ENCODE peak calls at places on chromosomes 7 and 10, in four cellular contexts. S is K562, N is HepG2, H is H1. K is an unnamed sample.

GRCh38 chr7:133330085-133330484 is 77.2 kb downstream of the EXOC4 start:
- DNase-seq in S (no peak), N (peak; percentile 3), H (no peak), K (no peak)

GRCh38 chr10:24908793-24909423 is 43.5 kb downstream of the PRTFDC1 start:
- DNase-seq in S (no peak), N (peak; percentile 17), H (no peak), K (peak; percentile 51)

GRCh38 chr7:3446786-3447185 is 145.7 kb downstream of the SDK1 start:
- DNase-seq in S (no peak), N (no peak), H (no peak), K (no peak)

GRCh38 chr7:138029941-138030340 is 28.1 kb upstream of the CREB3L2 start:
- DNase-seq in S (no peak), N (no peak), H (no peak), K (no peak)

GRCh38 chr7:3439333-3440030 is 138.4 kb downstream of the SDK1 start:
- DNase-seq in S (no peak), N (no peak), H (no peak), K (no peak)

GRCh38 chr10:84329094-84329611 is 764 bp downstream of the CCSER2 start:
- DNase-seq in S (peak; percentile 30), N (peak; percentile 47), H (no peak), K (no peak)

GRCh38 chr10:124249812-124250432 is 156.5 kb upstream of the CHST15 start:
- DNase-seq in S (peak; percentile 15), N (no peak), H (no peak), K (peak; percentile 22)

GRCh38 chr10:16845248-16845647 is 28.0 kb upstream of the RSU1 start:
- DNase-seq in S (no peak), N (no peak), H (no peak), K (no peak)

GRCh38 chr7:35985126-35985754 is 167.8 kb upstream of the EEPD1 start:
- DNase-seq in S (peak; percentile 70), N (peak; percentile 52), H (peak; percentile 54), K (peak; percentile 47)

GRCh38 chr10:96700477-96701099 is 19.7 kb downstream of the PIK3AP1 start:
- DNase-seq in S (no peak), N (no peak), H (no peak), K (no peak)

GRCh38 chr7:132910657-132911056 is 171.2 kb downstream of the CHCHD3 start:
- DNase-seq in S (no peak), N (no peak), H (no peak), K (no peak)

GRCh38 chr10:106978746-106979145 is 185.8 kb downstream of the SORCS1 start:
- DNase-seq in S (no peak), N (no peak), H (no peak), K (no peak)

GRCh38 chr10:129850790-129851189 is 113.3 kb downstream of the EBF3 start:
- DNase-seq in S (no peak), N (no peak), H (no peak), K (no peak)

GRCh38 chr7:130063036-130063435 is 7.3 kb upstream of the KLHDC10 start:
- DNase-seq in S (peak; percentile 52), N (peak; percentile 50), H (peak; percentile 17), K (no peak)

GRCh38 chr7:148527717-148528168 is 62.8 kb upstream of the C7orf33 start:
- DNase-seq in S (peak; percentile 84), N (peak; percentile 88), H (peak; percentile 65), K (peak; percentile 88)

GRCh38 chr7:96126382-96126781 is 195.5 kb downstream of the SLC25A13 start:
- DNase-seq in S (no peak), N (peak; percentile 79), H (no peak), K (no peak)

GRCh38 chr7:47635091-47636090 is 53.5 kb upstream of the TNS3 start:
- DNase-seq in S (no peak), N (peak; percentile 57), H (no peak), K (no peak)

GRCh38 chr7:30634634-30635201 is 40.0 kb downstream of the GARS1 start:
- DNase-seq in S (no peak), N (no peak), H (no peak), K (no peak)

GRCh38 chr10:65470986-65471385 is 1454.8 kb upstream of the LRRTM3 start:
- DNase-seq in S (no peak), N (no peak), H (no peak), K (no peak)

GRCh38 chr10:47453435-47454293 is 30.3 kb downstream of the ANXA8 start:
- DNase-seq in S (no peak), N (no peak), H (no peak), K (no peak)

GRCh38 chr7:50697686-50698085 is 85.0 kb downstream of the GRB10 start:
- DNase-seq in S (no peak), N (no peak), H (no peak), K (no peak)

GRCh38 chr10:91006001-91006751 is 85.3 kb upstream of the ANKRD1 start:
- DNase-seq in S (peak; percentile 41), N (peak; percentile 71), H (no peak), K (peak; percentile 51)

GRCh38 chr10:6678211-6678803 is 98.2 kb upstream of the PRKCQ start:
- DNase-seq in S (peak; percentile 50), N (peak; percentile 22), H (no peak), K (peak; percentile 47)
- TF ChIP-seq FOSL1 in S (no peak), N (no peak), H (no peak), K (no peak)

DNA sequence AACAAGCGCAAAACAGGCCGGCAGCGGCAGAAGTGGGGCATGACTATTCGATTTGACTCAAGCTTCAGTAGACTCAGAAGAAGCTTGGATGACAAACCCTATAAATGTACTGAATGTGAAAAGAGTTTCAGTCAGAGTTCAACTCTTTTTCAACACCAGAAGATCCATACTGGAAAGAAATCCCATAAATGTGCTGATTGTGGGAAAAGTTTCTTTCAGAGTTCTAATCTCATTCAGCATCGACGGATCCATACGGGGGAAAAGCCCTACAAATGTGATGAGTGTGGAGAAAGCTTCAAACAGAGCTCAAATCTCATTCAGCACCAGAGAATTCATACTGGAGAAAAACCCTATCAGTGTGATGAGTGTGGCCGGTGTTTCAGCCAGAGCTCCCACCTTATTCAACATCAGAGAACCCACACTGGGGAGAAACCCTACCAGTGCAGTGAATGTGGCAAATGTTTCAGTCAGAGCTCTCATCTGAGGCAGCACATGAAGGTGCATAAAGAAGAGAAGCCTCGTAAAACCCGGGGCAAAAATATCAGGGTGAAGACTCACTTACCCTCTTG is 2.8 kb downstream of the ZNF22 start:
- DNase-seq in S (no peak), N (no peak), H (no peak), K (no peak)
- H3K4me2 ChIP-seq in S (no peak overlapping the region), N (no peak overlapping the region), H (no peak overlapping the region), K (no peak overlapping the region)

GRCh38 chr10:100480002-100480401 is 17.2 kb downstream of the WNT8B start:
- DNase-seq in S (no peak), N (no peak), H (no peak), K (no peak)

GRCh38 chr10:100482834-100483185 is 20.0 kb downstream of the WNT8B start:
- DNase-seq in S (no peak), N (no peak), H (no peak), K (no peak)

GRCh38 chr10:100481462-100482081 is 18.8 kb downstream of the WNT8B start:
- DNase-seq in S (peak; percentile 72), N (peak; percentile 81), H (peak; percentile 77), K (peak; percentile 89)

GRCh38 chr10:100483876-100484666 is 21.3 kb downstream of the WNT8B start:
- DNase-seq in S (no peak), N (no peak), H (no peak), K (no peak)

GRCh38 chr10:100482181-100482833 is 19.5 kb downstream of the WNT8B start:
- DNase-seq in S (peak; percentile 60), N (peak; percentile 52), H (no peak), K (peak; percentile 13)
- TF ChIP-seq EZH2 in S (no peak), N (no peak), H (peak; percentile 42), K (no peak)

DNA sequence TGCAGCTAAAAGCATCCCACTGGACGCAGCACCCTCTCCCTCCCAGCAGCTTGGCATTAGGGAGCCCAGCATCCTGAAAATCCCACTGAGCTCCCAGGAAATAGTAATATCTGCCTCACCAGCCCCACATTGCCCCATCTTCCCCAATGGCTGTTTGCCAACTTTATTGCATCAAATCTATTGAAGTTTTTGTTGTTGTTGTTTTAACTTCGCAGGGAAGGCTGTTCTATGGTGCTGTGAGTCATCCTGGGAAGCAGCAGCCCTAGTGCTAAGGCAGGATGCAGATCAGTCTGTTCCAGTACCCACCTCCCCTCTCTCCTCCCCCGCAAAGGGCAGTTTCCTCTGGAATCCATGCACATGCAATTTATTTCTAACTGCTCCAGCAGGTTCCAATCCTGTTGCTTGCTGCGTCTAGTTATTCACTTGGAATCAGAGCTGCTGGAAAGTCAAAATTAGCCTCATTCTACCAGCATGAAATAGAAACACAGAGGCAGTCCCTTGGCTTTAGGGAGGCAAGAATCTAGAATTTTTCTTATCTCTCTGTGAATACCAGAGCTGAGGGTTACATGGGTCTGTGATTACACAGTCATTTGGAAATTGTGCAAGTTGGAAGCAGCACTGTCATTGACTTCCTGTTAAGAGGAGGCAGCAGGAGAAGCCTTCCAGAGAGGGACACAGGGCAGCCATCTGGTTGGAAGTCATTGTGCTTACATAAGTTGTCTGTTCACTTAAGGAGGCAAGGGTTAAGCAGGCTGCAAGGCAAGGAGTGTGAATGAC is 115.9 kb upstream of the CACUL1 start:
- DNase-seq in S (no peak), N (peak; percentile 8), H (no peak), K (no peak)
- TF ChIP-seq FOSL1 in S (no peak), N (no peak), H (no peak), K (no peak)

GRCh38 chr7:101820703-101821102 is 3.3 kb downstream of the CUX1 start:
- DNase-seq in S (no peak), N (no peak), H (no peak), K (no peak)

GRCh38 chr7:101824440-101824839 is 7.0 kb downstream of the CUX1 start:
- DNase-seq in S (no peak), N (no peak), H (no peak), K (no peak)

GRCh38 chr7:101826081-101826835 is 8.8 kb downstream of the CUX1 start:
- DNase-seq in S (no peak), N (no peak), H (no peak), K (no peak)

GRCh38 chr7:101823086-101823485 is 5.7 kb downstream of the CUX1 start:
- DNase-seq in S (no peak), N (no peak), H (no peak), K (no peak)

DNA sequence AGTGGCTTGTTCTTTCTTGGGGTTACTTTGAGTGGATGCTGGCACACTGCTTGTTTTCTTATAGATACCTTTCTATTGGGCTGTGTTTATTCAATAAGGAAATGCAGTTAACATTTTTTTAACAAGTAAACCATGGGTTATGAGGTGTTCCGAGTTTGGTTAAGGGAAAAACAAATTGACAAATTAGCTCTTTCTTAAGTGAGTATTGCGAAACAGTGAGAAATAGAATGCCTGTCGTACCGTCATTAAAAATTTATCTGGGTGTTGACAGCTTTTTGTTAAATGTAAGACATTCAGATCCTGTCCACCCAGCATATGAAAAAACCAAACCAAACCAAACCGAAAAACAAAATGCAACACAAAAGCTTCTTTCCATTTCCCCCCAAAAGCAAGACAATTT is 6.2 kb downstream of the CUX1 start:
- DNase-seq in S (no peak), N (no peak), H (no peak), K (no peak)
- H3K4me2 ChIP-seq in S (no peak overlapping the region), N (no peak overlapping the region), H (no peak overlapping the region), K (no peak overlapping the region)

K was measured in HCT116.